ENCODE peak calls at places on chromosomes 4 and X, in eight cellular contexts. O is uterus; D is activated naive CD4-positive, alpha-beta T cell treated with anti-CD3 and anti-CD28 coated beads, Interleukin-2, amount 10 ng/mL, durations not matched to agents 7 days and 5 days; S is stimulated activated CD8-positive, alpha-beta memory T cell treated with anti-CD3 and anti-CD28 coated beads, Interleukin-2, amount 100 ng/mL, for 48 hours; H is amygdala; Z is activated T-helper 9 cell treated with anti-CD3 and anti-CD28 coated beads, Interleukin-2, amount 50 U/mL, for 16 hours; N is occipital lobe; V is H9. Y is an unnamed sample.

GRCh38 chr4:157739237-157739636 is 433.6 kb downstream of the GASK1B start:
- DNase-seq in O (peak; percentile 22), D (no peak), S (no peak), H (no peak), Z (no peak), N (no peak), V (no peak), Y (no peak)

GRCh38 chr4:66564901-66565648 is 894.8 kb upstream of the EPHA5 start:
- DNase-seq in O (no peak), D (no peak), S (no peak), H (no peak), Z (no peak), N (no peak), V (no peak), Y (no peak)

GRCh38 chr4:32826169-32826568 is 2106.0 kb downstream of the PCDH7 start:
- DNase-seq in O (no peak), D (no peak), S (no peak), H (no peak), Z (no peak), N (no peak), V (no peak), Y (peak; percentile 15)

GRCh38 chr4:94758141-94758699 is 465 bp downstream of the BMPR1B start:
- DNase-seq in O (peak; percentile 25), D (no peak), S (no peak), H (peak; percentile 15), Z (no peak), N (peak; percentile 26), V (peak; percentile 81), Y (no peak)

GRCh38 chr4:25190407-25190806 is 30.2 kb upstream of the SEPSECS start:
- DNase-seq in O (no peak), D (no peak), S (no peak), H (no peak), Z (no peak), N (no peak), V (peak; percentile 33), Y (no peak)

GRCh38 chr4:2451036-2451520 is 17.8 kb upstream of the RNF4 start:
- DNase-seq in O (no peak), D (no peak), S (no peak), H (no peak), Z (no peak), N (no peak), V (no peak), Y (no peak)

GRCh38 chr4:146465628-146466027 is 56.1 kb downstream of the SLC10A7 start:
- DNase-seq in O (no peak), D (no peak), S (no peak), H (no peak), Z (no peak), N (no peak), V (no peak), Y (no peak)

GRCh38 chrX:97628807-97629596 is 745.3 kb downstream of the RPA4 start:
- DNase-seq in O (no peak), D (no peak), S (no peak), H (no peak), Z (no peak), N (no peak), V (no peak), Y (no peak)

GRCh38 chr4:16226816-16227461 is 668 bp upstream of the TAPT1 start:
- DNase-seq in O (peak; percentile 54), D (peak; percentile 50), S (peak; percentile 16), H (peak; percentile 65), Z (peak; percentile 25), N (peak; percentile 37), V (peak; percentile 59), Y (no peak)